ENCODE peak calls at places on chromosome 13, in ten cellular contexts. F, X, H, J, Y, O, S, V, Z and L are unnamed samples.

GRCh38 chr13:50412046-50412617 is 396.9 kb downstream of the KCNRG start:
- DNase-seq in X (no peak), F (no peak), H (no peak), V (no peak), J (no peak), S (no peak), Z (no peak), O (no peak), Y (no peak), L (no peak)

GRCh38 chr13:100707818-100708740 is 33.5 kb upstream of the TMTC4 start:
- DNase-seq in S (no peak), X (no peak), V (no peak), Y (no peak), F (no peak), O (no peak), J (no peak), H (peak), Z (no peak), L (peak)

GRCh38 chr13:44523176-44524017 is 52.7 kb downstream of the TSC22D1 start:
- DNase-seq in J (no peak), V (no peak), X (no peak), H (peak), Y (peak), F (no peak), S (peak), O (no peak), Z (peak), L (no peak)

GRCh38 chr13:102799544-102800144 is 725 bp downstream of the BIVM start:
- DNase-seq in S (no peak), H (no peak), V (no peak), Y (no peak), F (no peak), J (no peak), Z (peak), O (no peak), X (no peak), L (no peak)

GRCh38 chr13:96650301-96650886 is 343.9 kb downstream of the OXGR1 start:
- DNase-seq in V (no peak), X (no peak), Y (no peak), Z (peak), H (peak), S (peak), J (no peak), F (no peak), O (no peak), L (no peak)

GRCh38 chr13:39516140-39516539 is 86.9 kb downstream of the LHFPL6 start:
- DNase-seq in H (peak), X (no peak), J (no peak), V (no peak), Z (no peak), O (no peak), Y (peak), F (peak), S (no peak), L (no peak)

GRCh38 chr13:24741016-24741662 is 22.8 kb upstream of the RNF17 start:
- DNase-seq in O (no peak), H (peak), S (no peak), J (no peak), X (no peak), F (no peak), Y (no peak), V (no peak), Z (peak), L (no peak)

GRCh38 chr13:41767801-41768200 is 193.1 kb downstream of the VWA8 start:
- DNase-seq in S (no peak), V (no peak), J (no peak), X (no peak), O (no peak), Z (no peak), H (no peak), F (no peak), Y (no peak), L (no peak)

GRCh38 chr13:98447881-98448641 is 128.8 kb downstream of the STK24 start:
- DNase-seq in F (peak), H (no peak), J (no peak), O (no peak), X (no peak), V (no peak), Y (no peak), S (no peak), Z (peak), L (no peak)

GRCh38 chr13:66673401-66673800 is 556.7 kb downstream of the PCDH9 start:
- DNase-seq in H (peak), J (no peak), S (no peak), O (no peak), X (no peak), Y (peak), F (no peak), Z (no peak), V (no peak), L (no peak)

GRCh38 chr13:43129511-43130130 is 106.2 kb downstream of the DNAJC15 start:
- DNase-seq in Y (no peak), J (no peak), X (no peak), Z (no peak), H (no peak), O (no peak), F (no peak), V (no peak), S (no peak), L (no peak)

GRCh38 chr13:91767681-91768080 is 369.3 kb downstream of the GPC5 start:
- DNase-seq in V (no peak), F (no peak), X (no peak), Z (no peak), O (no peak), Y (no peak), S (no peak), H (no peak), J (no peak), L (no peak)

GRCh38 chr13:77113496-77113895 is 86.5 kb upstream of the FBXL3 start:
- DNase-seq in S (no peak), H (peak), Z (no peak), O (no peak), V (no peak), X (no peak), Y (no peak), J (no peak), F (no peak), L (no peak)